ENCODE peak calls at places on chromosomes 7 and 10, in nine cellular contexts. W is endodermal cell, T is WTC11, U is RPMI8226, R is NCI-H1105, L is NCI-H774, F is RWPE2, G is non-pigmented ciliary epithelial cell, M is AG04450. K is an unnamed sample.
A peak's percentile ranks its signal among the peaks of the same experiment; 100 is the strongest.

GRCh38 chr7:22582860-22583640 is 83.1 kb upstream of the STEAP1B start:
- DNase-seq in T (no peak), G (peak; percentile 89), M (peak; percentile 79), F (peak; percentile 87), W (peak; percentile 72), L (no peak), U (no peak), R (no peak), K (no peak)

GRCh38 chr7:27161214-27161720 is 4.1 kb downstream of the HOXA9 start:
- DNase-seq in M (no peak), U (no peak), G (no peak), W (no peak), F (peak; percentile 57), L (no peak), R (no peak), T (no peak), K (no peak)

GRCh38 chr10:107542607-107543006 is 378.1 kb upstream of the SORCS1 start:
- DNase-seq in U (no peak), F (no peak), W (no peak), T (no peak), R (no peak), L (no peak), G (no peak), M (no peak), K (no peak)

GRCh38 chr10:110576220-110576619 is 8.7 kb downstream of the SMC3 start:
- DNase-seq in W (no peak), F (no peak), L (no peak), R (no peak), T (no peak), G (peak; percentile 60), M (no peak), U (no peak), K (no peak)

GRCh38 chr10:6165221-6165725 is 37.5 kb upstream of the PFKFB3 start:
- DNase-seq in T (no peak), F (no peak), R (no peak), W (no peak), U (no peak), L (no peak), M (no peak), G (no peak), K (no peak)

GRCh38 chr10:104197364-104197763 is 34.8 kb downstream of the CFAP43 start:
- DNase-seq in R (no peak), G (no peak), W (no peak), U (no peak), L (peak; percentile 60), F (no peak), M (no peak), T (no peak), K (no peak)

GRCh38 chr7:128826512-128826911 is 3.7 kb upstream of the FLNC start:
- DNase-seq in F (no peak), R (no peak), W (no peak), L (no peak), G (no peak), U (no peak), M (no peak), T (no peak), K (no peak)

GRCh38 chr10:67760272-67760671 is 64.3 kb upstream of the CTNNA3 start:
- DNase-seq in W (no peak), M (no peak), R (no peak), F (no peak), L (no peak), G (no peak), U (no peak), T (no peak), K (no peak)

GRCh38 chr10:118501637-118502440 is 93.6 kb downstream of the PRLHR start:
- DNase-seq in W (no peak), G (peak; percentile 6), L (no peak), F (peak; percentile 71), U (no peak), R (no peak), T (no peak), M (no peak), K (no peak)

GRCh38 chr7:39950473-39951155 is 558 bp downstream of the CDK13 start:
- DNase-seq in F (peak; percentile 57), T (peak; percentile 38), L (peak; percentile 55), U (peak; percentile 54), G (no peak), R (peak; percentile 35), M (no peak), W (peak; percentile 74), K (peak; percentile 13)

GRCh38 chr7:148819697-148820332 is 64.3 kb downstream of the EZH2 start:
- DNase-seq in W (no peak), T (no peak), F (no peak), M (no peak), L (no peak), G (peak; percentile 17), R (no peak), U (no peak), K (no peak)

GRCh38 chr7:5397657-5398237 is 25.9 kb downstream of the TNRC18 start:
- DNase-seq in G (no peak), R (no peak), L (no peak), T (no peak), W (no peak), M (no peak), U (peak; percentile 28), F (no peak), K (no peak)

GRCh38 chr10:1156921-1157614 is 100.9 kb downstream of the WDR37 start:
- DNase-seq in U (no peak), L (no peak), F (no peak), W (no peak), T (no peak), M (no peak), G (no peak), R (no peak), K (no peak)

GRCh38 chr7:253491-254336 is 36.3 kb upstream of the FOXL3 start:
- DNase-seq in U (no peak), F (no peak), R (no peak), L (no peak), M (no peak), W (no peak), G (no peak), T (no peak), K (no peak)

GRCh38 chr10:113444766-113445365 is 108.0 kb upstream of the HABP2 start:
- DNase-seq in T (no peak), U (no peak), L (no peak), R (no peak), W (no peak), G (no peak), M (no peak), F (no peak), K (no peak)

GRCh38 chr7:97078023-97078988 is 39.2 kb upstream of the SDHAF3 start:
- DNase-seq in T (no peak), F (no peak), M (no peak), L (no peak), G (no peak), U (peak; percentile 39), R (no peak), W (no peak), K (no peak)

GRCh38 chr7:47256016-47256415 is 325.9 kb downstream of the TNS3 start:
- DNase-seq in L (no peak), G (no peak), R (no peak), F (no peak), W (no peak), T (no peak), U (no peak), M (no peak), K (no peak)

GRCh38 chr10:66928000-66928770 is 2.3 kb downstream of the LRRTM3 start:
- DNase-seq in F (no peak), M (no peak), U (no peak), R (no peak), T (peak; percentile 23), W (peak; percentile 70), G (no peak), L (peak; percentile 12), K (peak; percentile 26)

GRCh38 chr10:132692311-132692710 is 93.6 kb downstream of the NKX6-2 start:
- DNase-seq in F (no peak), R (no peak), M (no peak), U (no peak), G (no peak), W (no peak), T (no peak), L (no peak), K (no peak)

GRCh38 chr7:11193131-11193867 is 219.6 kb downstream of the PHF14 start:
- DNase-seq in F (no peak), M (no peak), U (no peak), R (peak; percentile 77), T (peak; percentile 58), L (peak; percentile 53), W (peak; percentile 85), G (no peak), K (no peak)

GRCh38 chr7:122268101-122268500 is 36.4 kb downstream of the FEZF1 start:
- DNase-seq in W (no peak), U (no peak), R (no peak), G (no peak), L (no peak), M (no peak), T (no peak), F (no peak), K (no peak)

GRCh38 chr10:5545426-5545777 is 20.6 kb downstream of the CALML3 start:
- DNase-seq in R (no peak), U (no peak), W (no peak), L (no peak), M (no peak), F (no peak), T (peak; percentile 4), G (no peak), K (no peak)

GRCh38 chr7:69450436-69450835 is 147.8 kb upstream of the AUTS2 start:
- DNase-seq in F (no peak), L (no peak), W (peak; percentile 72), G (no peak), T (no peak), R (no peak), U (no peak), M (no peak), K (no peak)

GRCh38 chr10:8566737-8567136 is 512.2 kb downstream of the GATA3 start:
- DNase-seq in F (no peak), M (no peak), W (no peak), U (no peak), G (no peak), T (no peak), R (no peak), L (no peak), K (no peak)

GRCh38 chr7:41955475-41956243 is 252.8 kb upstream of the INHBA start:
- DNase-seq in U (peak; percentile 57), R (no peak), G (peak; percentile 94), F (peak; percentile 95), T (peak; percentile 64), L (no peak), M (peak; percentile 99), W (peak; percentile 94), K (no peak)

K was measured in SK-N-DZ.